ENCODE peak calls at places on chromosomes 4 and X, in four cellular contexts. V, Z, P and E are unnamed samples.

GRCh38 chr4:112140536-112140935 is 4.7 kb upstream of the FAM241A start:
- DNase-seq in V (no peak), Z (no peak), P (no peak), E (no peak)

GRCh38 chrX:155577682-155578081 is 35.1 kb downstream of the TMLHE start:
- DNase-seq in V (no peak), Z (no peak), P (peak; percentile 30), E (no peak)

GRCh38 chr4:24489870-24490269 is 94.5 kb downstream of the DHX15 start:
- DNase-seq in V (no peak), Z (no peak), P (no peak), E (peak; percentile 65)

GRCh38 chrX:124274438-124275166 is 57.9 kb upstream of the TEX13D start:
- DNase-seq in V (no peak), Z (no peak), P (peak; percentile 27), E (peak; percentile 19)

GRCh38 chr4:166323250-166323649 is 450.2 kb downstream of the TLL1 start:
- DNase-seq in V (no peak), Z (no peak), P (no peak), E (no peak)

GRCh38 chr4:47692691-47693090 is 145.2 kb downstream of the CORIN start:
- DNase-seq in V (no peak), Z (no peak), P (no peak), E (no peak)

GRCh38 chrX:16869393-16870094 is 618 bp downstream of the RBBP7 start:
- DNase-seq in V (peak; percentile 50), Z (peak; percentile 33), P (peak; percentile 58), E (peak; percentile 13)

GRCh38 chr4:121307441-121308327 is 73.1 kb downstream of the QRFPR start:
- DNase-seq in V (peak; percentile 56), Z (peak; percentile 33), P (peak; percentile 58), E (no peak)

GRCh38 chrX:85419293-85419692 is 39.8 kb upstream of the POF1B start:
- DNase-seq in V (no peak), Z (no peak), P (no peak), E (no peak)

GRCh38 chrX:111728096-111728495 is 47.1 kb downstream of the ALG13 start:
- DNase-seq in V (no peak), Z (no peak), P (no peak), E (no peak)

GRCh38 chr4:26899991-26900390 is 39.4 kb downstream of the STIM2 start:
- DNase-seq in V (no peak), Z (no peak), P (no peak), E (no peak)

GRCh38 chr4:772118-772517 is 53.8 kb downstream of the CPLX1 start:
- DNase-seq in V (no peak), Z (no peak), P (no peak), E (no peak)

GRCh38 chr4:81215219-81215892 is at the start of gene PRKG2:
- DNase-seq in V (no peak), Z (no peak), P (peak; percentile 61), E (no peak)

DNA sequence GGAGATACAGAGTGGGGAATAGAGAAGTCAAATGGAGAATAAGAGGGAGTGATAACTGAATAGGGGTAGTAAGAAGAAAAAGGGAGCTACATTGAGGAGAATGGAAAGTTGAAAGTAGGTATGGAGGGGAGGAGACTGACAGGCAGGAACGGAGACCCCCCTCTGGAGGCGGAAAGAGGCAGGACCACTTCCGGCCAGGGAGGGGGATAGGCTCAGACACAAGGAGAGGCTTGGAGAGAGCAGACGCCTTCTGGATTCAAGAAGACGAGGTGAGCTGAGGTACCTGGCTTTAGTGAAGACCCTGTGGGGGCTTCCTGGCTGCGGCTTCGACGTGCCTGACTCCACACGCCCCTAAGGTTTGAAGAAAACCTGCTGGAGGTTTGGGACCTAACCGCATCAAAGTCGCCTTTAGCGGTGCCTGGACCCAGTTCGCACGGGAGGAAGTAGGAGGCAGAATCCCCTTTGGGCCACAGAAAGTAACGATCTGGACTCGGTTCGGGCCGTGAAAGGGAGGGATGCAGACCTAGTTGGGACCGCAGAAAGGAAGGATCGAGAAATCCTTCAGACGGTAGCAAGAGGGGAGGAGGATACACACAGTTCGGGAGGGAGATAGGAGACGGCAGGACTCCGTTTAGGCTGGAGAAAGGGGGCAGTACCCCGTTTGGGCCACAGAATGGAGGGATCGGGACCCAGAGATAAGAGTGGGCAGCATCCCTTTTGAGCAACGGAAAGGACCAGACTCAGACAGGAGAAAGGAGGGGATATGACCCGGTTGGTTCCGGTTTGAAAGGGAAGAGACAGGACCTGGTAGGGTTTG is at the start of gene TRO:
- DNase-seq in V (no peak), Z (no peak), P (peak; percentile 67), E (no peak)
- TF ChIP-seq CTCF in V (no peak), Z (no peak), P (peak; percentile 40), E (no peak)

GRCh38 chr4:8274772-8275241 is 5.3 kb downstream of the HTRA3 start:
- DNase-seq in V (no peak), Z (peak; percentile 48), P (no peak), E (peak; percentile 90)

GRCh38 chr4:8276358-8277240 is 7.0 kb downstream of the HTRA3 start:
- DNase-seq in V (peak; percentile 29), Z (no peak), P (no peak), E (peak; percentile 78)

GRCh38 chr4:8274066-8274652 is 4.6 kb downstream of the HTRA3 start:
- DNase-seq in V (no peak), Z (no peak), P (no peak), E (no peak)

GRCh38 chr4:8277356-8278008 is 7.9 kb downstream of the HTRA3 start:
- DNase-seq in V (no peak), Z (no peak), P (no peak), E (peak; percentile 12)

DNA sequence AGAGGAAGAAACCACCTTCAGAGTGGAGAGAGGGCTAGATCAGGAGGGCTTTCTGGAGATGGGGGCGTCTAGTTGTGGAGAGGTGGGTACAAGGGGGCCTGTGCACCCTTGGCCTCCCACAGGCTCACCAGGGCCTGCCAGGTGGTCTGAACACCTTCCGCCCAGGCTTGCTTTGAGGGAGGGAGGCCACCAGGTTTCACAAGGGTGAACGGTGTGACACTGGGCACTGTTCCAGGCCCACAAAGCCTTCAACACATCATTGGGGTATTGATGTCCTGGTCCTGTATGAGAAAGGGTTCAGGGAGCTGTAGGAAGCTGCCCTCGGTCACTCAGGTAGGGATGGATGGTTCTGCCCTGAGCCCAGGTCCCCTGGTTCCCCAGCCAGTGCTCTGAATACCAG is 6.0 kb downstream of the HTRA3 start:
- DNase-seq in V (no peak), Z (no peak), P (no peak), E (peak; percentile 10)
- H3K27ac ChIP-seq in V (no peak overlapping the region), Z (no peak overlapping the region), P (no peak overlapping the region), E (peak overlapping the region; percentile 86)

DNA sequence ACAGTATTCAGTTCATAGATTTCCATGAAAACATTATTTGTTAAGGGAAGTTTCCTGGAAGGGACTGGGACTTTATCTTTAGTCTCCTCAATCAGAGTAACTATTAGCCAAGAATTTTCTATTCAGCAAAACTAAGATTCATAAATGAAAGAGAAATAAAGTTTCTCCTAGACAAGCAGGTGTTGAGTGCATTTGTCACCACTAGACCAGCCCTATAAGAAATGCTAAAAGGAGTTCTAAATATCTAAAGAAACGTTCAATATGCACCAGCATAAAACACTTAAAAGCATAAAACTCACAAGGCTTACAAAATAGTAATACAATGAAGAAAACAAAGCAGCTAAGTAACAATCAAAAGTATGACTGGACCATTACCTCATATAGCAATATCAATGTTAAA is 423.0 kb downstream of the TECRL start:
- DNase-seq in V (no peak), Z (no peak), P (no peak), E (no peak)
- H3K9me3 ChIP-seq in V (peaks cover 4% of the 10 kb centered on the region), Z (no peaks in the 10 kb centered on the region), P (no peaks in the 10 kb centered on the region), E (peaks cover 62% of the 10 kb centered on the region)

GRCh38 chrX:51860679-51861078 is 32.7 kb upstream of the MAGED1 start:
- DNase-seq in V (peak; percentile 60), Z (peak; percentile 37), P (peak; percentile 43), E (no peak)
- TF ChIP-seq CTCF in V (peak; percentile 66), Z (peak; percentile 46), P (peak; percentile 69), E (peak; percentile 58)

DNA sequence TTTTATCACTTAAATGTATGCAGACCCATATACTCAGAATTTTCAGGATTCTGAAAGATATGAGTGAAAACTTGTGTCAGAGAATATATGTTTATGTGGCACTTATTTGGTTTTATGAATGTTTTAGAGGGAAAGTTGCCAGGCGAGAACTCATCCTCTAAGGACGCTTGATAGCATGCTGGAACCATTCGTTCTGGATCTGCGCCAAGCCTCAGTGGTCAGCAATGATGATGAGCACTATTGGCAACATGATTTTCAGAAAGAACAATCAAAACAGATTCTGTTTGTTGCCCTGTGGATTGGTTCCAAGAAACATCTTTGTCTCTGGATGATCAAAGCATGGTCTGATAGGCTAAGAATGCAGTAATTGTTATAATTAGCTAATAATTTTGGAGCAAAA is 32.1 kb upstream of the RAPGEF2 start:
- DNase-seq in V (peak; percentile 47), Z (no peak), P (no peak), E (no peak)
- H3K27ac ChIP-seq in V (peak overlapping the region; percentile 67), Z (no peak overlapping the region), P (no peak overlapping the region), E (no peak overlapping the region)

GRCh38 chr4:173522160-173522873 is 7.7 kb downstream of the HAND2 start:
- DNase-seq in V (no peak), Z (peak; percentile 56), P (peak; percentile 67), E (peak; percentile 91)

GRCh38 chr4:173521474-173522159 is 8.4 kb downstream of the HAND2 start:
- DNase-seq in V (no peak), Z (no peak), P (no peak), E (peak; percentile 63)

GRCh38 chr4:173519130-173520101 is 10.6 kb downstream of the HAND2 start:
- DNase-seq in V (no peak), Z (no peak), P (no peak), E (peak; percentile 60)

GRCh38 chr4:173522874-173523395 is 7.1 kb downstream of the HAND2 start:
- DNase-seq in V (no peak), Z (no peak), P (no peak), E (peak; percentile 39)

DNA sequence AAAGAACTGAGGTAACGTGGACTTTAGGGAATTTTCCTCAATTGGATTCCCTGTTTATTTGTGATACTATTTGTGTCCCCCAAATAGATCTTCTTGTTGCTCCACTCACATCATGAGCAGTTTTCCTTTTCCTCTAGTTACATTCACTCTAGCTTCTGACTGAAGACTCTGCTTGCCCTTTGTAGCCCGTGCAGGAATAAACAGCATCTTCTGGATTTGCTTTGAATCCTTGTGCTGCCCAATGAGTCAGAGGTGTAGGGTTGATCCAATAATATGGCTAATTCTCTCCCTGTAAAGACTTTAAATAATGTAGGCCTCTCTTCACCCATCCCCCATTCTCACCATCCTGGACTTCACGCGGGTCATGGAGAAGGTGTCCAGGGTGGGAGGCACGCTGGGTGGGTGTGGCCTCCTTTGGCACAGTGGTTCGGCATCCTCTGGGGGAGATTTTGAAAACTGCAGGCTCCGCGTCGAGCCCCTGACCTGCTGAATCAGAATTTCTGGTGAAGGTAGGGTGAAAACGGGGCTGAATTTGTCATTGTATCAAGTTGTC is 9.0 kb downstream of the HAND2 start:
- DNase-seq in V (no peak), Z (no peak), P (no peak), E (no peak)
- H3K9me3 ChIP-seq in V (no peaks in the 10 kb centered on the region), Z (no peaks in the 10 kb centered on the region), P (no peaks in the 10 kb centered on the region), E (no peaks in the 10 kb centered on the region)

DNA sequence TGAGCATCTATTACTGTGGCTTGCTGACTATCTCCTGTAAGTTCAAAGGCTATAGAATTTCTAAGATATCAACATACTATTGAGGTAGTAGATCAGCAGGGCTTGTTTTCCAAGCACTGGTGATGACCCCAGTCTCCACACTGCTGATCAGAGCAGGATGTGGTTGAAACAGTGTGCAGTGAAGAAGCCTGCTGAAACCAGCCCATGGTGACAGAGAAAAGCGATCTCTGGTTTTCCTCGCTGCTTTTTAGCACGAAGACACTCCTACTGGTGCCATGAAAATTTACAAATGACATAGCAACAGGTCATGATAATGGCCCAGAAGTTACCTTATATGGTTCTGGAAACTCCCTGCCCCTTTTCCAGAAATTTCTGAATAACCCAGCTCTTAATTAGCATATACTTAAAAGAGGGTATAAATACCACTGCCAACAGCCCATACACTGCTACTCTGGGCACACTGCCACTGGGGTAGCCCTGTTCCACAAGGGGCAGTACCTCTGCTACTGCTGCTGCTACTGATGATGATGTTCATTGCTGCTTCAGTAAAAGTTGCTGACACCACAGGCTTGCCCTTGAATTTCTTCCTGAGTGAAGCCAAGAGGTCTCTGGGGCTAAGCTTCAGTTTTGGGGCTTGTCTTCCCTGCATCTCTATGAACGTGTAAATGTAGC is 1689.5 kb upstream of the PCDH10 start:
- DNase-seq in V (no peak), Z (no peak), P (peak; percentile 23), E (no peak)
- TF ChIP-seq CTCF in V (no peak), Z (no peak), P (peak; percentile 13), E (no peak)